ENCODE peak calls at places on chromosomes 3 and 15, in seven cellular contexts. R is stomach; N is NCI-H1436; U is activated CD4-positive, alpha-beta memory T cell treated with anti-CD3 and anti-CD28 coated beads, Interleukin-2, amount 10 ng/mL, durations not matched to agents 7 days and 5 days; I is activated CD8-positive, alpha-beta memory T cell treated with anti-CD3 and anti-CD28 coated beads for 48 hours; T is cardiac septum; M is stimulated activated naive B cell treated with anti-CD40 and anti-IgM and Interleukin-4, amounts not matched to agents 10 μg/mL and 1 μg/mL and 100 μg/mL, for 72 hours. X is an unnamed sample.

GRCh38 chr3:15726043-15726442 is 71.7 kb downstream of the ANKRD28 start:
- DNase-seq in R (no peak), N (no peak), U (no peak), I (no peak), T (no peak), M (no peak), X (no peak)

GRCh38 chr15:73518180-73518862 is 75.4 kb downstream of the REC114 start:
- DNase-seq in R (no peak), N (no peak), U (no peak), I (no peak), T (no peak), M (no peak), X (peak; percentile 13)

GRCh38 chr3:50436063-50436674 is 67.3 kb downstream of the CACNA2D2 start:
- DNase-seq in R (peak; percentile 90), N (no peak), U (peak; percentile 83), I (peak; percentile 71), T (peak; percentile 82), M (peak; percentile 51), X (peak; percentile 97)

GRCh38 chr3:94089126-94089525 is 26.3 kb downstream of the NSUN3 start:
- DNase-seq in R (no peak), N (no peak), U (no peak), I (no peak), T (no peak), M (no peak), X (no peak)

GRCh38 chr15:52010633-52011595 is 8.1 kb upstream of the MAPK6 start:
- DNase-seq in R (peak; percentile 71), N (no peak), U (peak; percentile 43), I (no peak), T (no peak), M (no peak), X (peak; percentile 91)

GRCh38 chr15:89575656-89576416 is 567 bp downstream of the TICRR start:
- DNase-seq in R (no peak), N (no peak), U (peak; percentile 26), I (no peak), T (no peak), M (peak; percentile 5), X (peak; percentile 74)

GRCh38 chr15:42820811-42821210 is 83.9 kb upstream of the CDAN1 start:
- DNase-seq in R (no peak), N (no peak), U (no peak), I (no peak), T (no peak), M (no peak), X (no peak)

GRCh38 chr3:157542711-157543485 is 39.7 kb upstream of the VEPH1 start:
- DNase-seq in R (peak; percentile 81), N (no peak), U (no peak), I (no peak), T (no peak), M (no peak), X (peak; percentile 96)

GRCh38 chr15:45288947-45289346 is 36.9 kb downstream of the SLC28A2 start:
- DNase-seq in R (no peak), N (no peak), U (no peak), I (no peak), T (no peak), M (no peak), X (no peak)

GRCh38 chr3:17329932-17330331 is 412.5 kb downstream of the TBC1D5 start:
- DNase-seq in R (no peak), N (no peak), U (no peak), I (no peak), T (no peak), M (no peak), X (no peak)

GRCh38 chr3:169241575-169241927 is 422.0 kb downstream of the MECOM start:
- DNase-seq in R (no peak), N (no peak), U (no peak), I (no peak), T (no peak), M (no peak), X (no peak)

GRCh38 chr15:90387534-90388461 is at the start of gene IQGAP1:
- DNase-seq in R (peak; percentile 98), N (peak; percentile 97), U (peak; percentile 97), I (peak; percentile 90), T (peak; percentile 99), M (peak; percentile 94), X (peak; percentile 97)

GRCh38 chr3:70982700-70983140 is 600.8 kb downstream of the FOXP1 start:
- DNase-seq in R (peak; percentile 51), N (no peak), U (peak; percentile 20), I (no peak), T (no peak), M (peak; percentile 3), X (peak; percentile 57)

X was measured in osteoblast.